ENCODE peak calls at places on chromosomes 5 and 9, in six cellular contexts. C, N, F, E, J and Z are unnamed samples. For H3K27me3, the result is how much of the 10 kb centered on the place peaks cover.

GRCh38 chr5:1002836-1003235 is 5.8 kb upstream of the NKD2 start:
- DNase-seq in F (no peak), N (no peak), J (peak), C (no peak), E (no peak), Z (no peak)

GRCh38 chr9:104748359-104749031 is 1.0 kb downstream of the NIPSNAP3A start:
- DNase-seq in J (no peak), C (no peak), N (peak), F (no peak), E (no peak), Z (peak)

GRCh38 chr5:88680253-88681132 is 202.5 kb downstream of the MEF2C start:
- DNase-seq in J (peak), E (no peak), C (peak), F (peak), N (peak), Z (peak)

GRCh38 chr9:114366334-114367128 is 21.3 kb downstream of the AKNA start:
- DNase-seq in E (peak), C (no peak), N (peak), J (no peak), F (peak), Z (peak)

GRCh38 chr5:146291421-146292074 is 47.1 kb upstream of the POU4F3 start:
- DNase-seq in N (peak), F (no peak), E (no peak), J (no peak), C (no peak), Z (peak)

GRCh38 chr5:88826959-88827585 is 55.9 kb downstream of the MEF2C start:
- DNase-seq in N (peak), E (peak), F (peak), J (peak), C (no peak), Z (peak)

GRCh38 chr9:126436545-126437269 is 110.1 kb downstream of the MVB12B start:
- DNase-seq in F (no peak), E (no peak), J (no peak), N (peak), C (no peak), Z (no peak)

GRCh38 chr5:166211640-166212039 is 2079.8 kb upstream of the WWC1 start:
- DNase-seq in F (no peak), C (no peak), J (no peak), E (no peak), N (no peak), Z (no peak)

GRCh38 chr5:112208699-112209615 is 210.1 kb downstream of the EPB41L4A start:
- DNase-seq in E (no peak), J (no peak), N (no peak), F (no peak), C (no peak), Z (no peak)

GRCh38 chr9:101030022-101030391 is 1.5 kb downstream of the PLPPR1 start:
- DNase-seq in F (no peak), E (no peak), N (no peak), J (no peak), C (no peak), Z (no peak)

GRCh38 chr9:101027246-101027645 is 1.3 kb upstream of the PLPPR1 start:
- DNase-seq in F (no peak), C (no peak), N (no peak), J (no peak), E (no peak), Z (no peak)

GRCh38 chr9:101028346-101029299 is at the start of gene PLPPR1:
- DNase-seq in E (no peak), N (peak), J (no peak), C (peak), F (peak), Z (peak)

GRCh38 chr9:101027733-101028345 is 688 bp upstream of the PLPPR1 start:
- DNase-seq in J (no peak), N (no peak), F (no peak), C (no peak), E (no peak), Z (no peak)

DNA sequence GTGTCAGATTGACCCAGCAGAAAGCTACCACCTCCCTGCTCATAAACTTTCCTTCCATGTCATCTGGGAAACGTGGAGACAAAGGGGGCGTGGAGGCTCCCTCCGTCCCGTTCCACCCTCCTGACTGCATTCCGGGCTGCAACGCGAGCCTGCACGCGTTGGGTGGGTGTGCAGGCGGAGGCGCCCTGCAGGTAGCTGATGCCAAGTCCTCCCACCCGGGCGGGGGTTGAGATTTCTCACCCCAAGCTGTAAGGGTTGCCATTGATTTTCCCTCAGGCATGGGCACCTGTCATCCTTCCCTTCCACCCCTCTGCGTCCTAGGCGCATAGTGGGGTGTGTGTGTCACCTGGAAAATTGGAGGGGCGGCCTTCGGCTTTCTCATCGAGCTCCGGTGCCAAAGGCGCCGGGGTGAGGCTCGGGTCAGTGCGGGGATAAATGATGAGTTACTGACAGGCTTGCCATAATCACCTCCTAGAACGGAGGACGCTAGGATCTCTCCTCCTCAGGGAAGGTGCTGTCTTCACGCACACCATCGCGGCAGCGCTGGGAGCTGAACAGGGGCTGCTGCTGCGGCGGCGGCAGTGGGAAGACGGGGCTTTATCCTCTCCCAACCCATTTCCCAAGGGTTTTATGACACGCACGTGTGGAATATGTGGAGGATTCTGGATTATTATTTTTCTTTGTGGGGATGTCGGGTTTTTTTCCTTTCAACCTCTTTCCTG is 934 bp downstream of the PLPPR1 start:
- DNase-seq in F (no peak), C (no peak), J (no peak), N (no peak), E (no peak), Z (no peak)
- H3K27me3 ChIP-seq in F (under half), C (under half), J (under half), N (under half), E (under half), Z (under half)

GRCh38 chr9:137001857-137002645 is 5.7 kb upstream of the CLIC3 start:
- DNase-seq in J (no peak), N (no peak), E (no peak), C (no peak), F (no peak), Z (no peak)

GRCh38 chr9:136997830-136998234 is 1.5 kb upstream of the CLIC3 start:
- DNase-seq in F (no peak), C (no peak), E (no peak), J (peak), N (peak), Z (peak)

GRCh38 chr9:137002646-137003041 is 6.3 kb upstream of the CLIC3 start:
- DNase-seq in J (no peak), F (no peak), N (no peak), E (no peak), C (no peak), Z (no peak)

GRCh38 chr9:136997355-136997754 is 987 bp upstream of the CLIC3 start:
- DNase-seq in E (no peak), F (no peak), N (no peak), J (no peak), C (no peak), Z (no peak)

DNA sequence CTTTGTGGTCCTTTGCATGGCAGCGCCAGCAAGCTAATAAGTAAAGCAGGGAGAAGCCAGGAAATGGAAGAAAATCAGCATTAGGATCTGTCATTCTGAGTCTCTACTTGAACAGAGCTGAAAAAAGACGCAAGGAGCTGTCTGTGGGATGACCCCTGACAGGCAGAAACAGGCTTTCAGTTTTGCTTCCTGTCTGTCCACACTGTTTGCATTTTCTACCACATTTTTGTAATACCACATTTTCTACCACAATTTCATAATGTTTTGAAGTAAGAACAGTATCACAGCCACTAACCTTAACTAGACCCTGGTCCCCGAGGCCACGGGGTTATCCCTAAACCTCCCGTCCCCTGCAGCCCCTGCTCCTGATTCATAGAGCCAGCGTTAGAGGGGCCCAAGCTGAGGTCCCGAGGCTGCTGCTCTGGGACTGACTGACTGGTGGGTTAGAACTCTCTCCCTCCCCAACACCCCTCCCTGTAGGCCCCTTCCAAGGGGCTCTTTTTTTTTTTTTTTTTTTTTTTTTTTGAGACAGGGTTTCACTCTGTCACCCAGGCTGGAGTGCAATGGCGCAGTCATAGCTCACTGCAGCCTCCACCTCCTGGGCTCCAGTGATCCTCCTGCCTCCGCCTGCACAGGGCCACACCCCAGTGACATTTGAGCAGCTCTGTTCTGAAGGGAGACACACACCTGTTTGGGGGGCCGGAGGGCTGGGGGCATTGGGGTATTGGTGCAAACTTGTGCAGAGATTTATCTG is 4.0 kb upstream of the CLIC3 start:
- DNase-seq in J (peak), N (peak), F (no peak), E (peak), C (no peak), Z (peak)
- H3K27me3 ChIP-seq in J (under half), N (under half), F (under half), E (under half), C (under half), Z (under half)

GRCh38 chr5:181109489-181110013 is 21.4 kb downstream of the OR2V1 start:
- DNase-seq in E (no peak), C (no peak), F (peak), N (no peak), J (no peak), Z (no peak)
- H3K27me3 ChIP-seq in E (under half), C (under half), F (under half), N (under half), J (under half), Z (under half)

GRCh38 chr5:56947052-56947451 is 4.9 kb downstream of the MIER3 start:
- DNase-seq in F (no peak), J (no peak), C (no peak), N (no peak), E (no peak), Z (no peak)

GRCh38 chr5:56951131-56951945 is 585 bp downstream of the MIER3 start:
- DNase-seq in J (peak), E (no peak), F (peak), C (peak), N (peak), Z (peak)

GRCh38 chr5:56950626-56951130 is 1.2 kb downstream of the MIER3 start:
- DNase-seq in N (peak), E (peak), F (peak), J (peak), C (peak), Z (peak)

DNA sequence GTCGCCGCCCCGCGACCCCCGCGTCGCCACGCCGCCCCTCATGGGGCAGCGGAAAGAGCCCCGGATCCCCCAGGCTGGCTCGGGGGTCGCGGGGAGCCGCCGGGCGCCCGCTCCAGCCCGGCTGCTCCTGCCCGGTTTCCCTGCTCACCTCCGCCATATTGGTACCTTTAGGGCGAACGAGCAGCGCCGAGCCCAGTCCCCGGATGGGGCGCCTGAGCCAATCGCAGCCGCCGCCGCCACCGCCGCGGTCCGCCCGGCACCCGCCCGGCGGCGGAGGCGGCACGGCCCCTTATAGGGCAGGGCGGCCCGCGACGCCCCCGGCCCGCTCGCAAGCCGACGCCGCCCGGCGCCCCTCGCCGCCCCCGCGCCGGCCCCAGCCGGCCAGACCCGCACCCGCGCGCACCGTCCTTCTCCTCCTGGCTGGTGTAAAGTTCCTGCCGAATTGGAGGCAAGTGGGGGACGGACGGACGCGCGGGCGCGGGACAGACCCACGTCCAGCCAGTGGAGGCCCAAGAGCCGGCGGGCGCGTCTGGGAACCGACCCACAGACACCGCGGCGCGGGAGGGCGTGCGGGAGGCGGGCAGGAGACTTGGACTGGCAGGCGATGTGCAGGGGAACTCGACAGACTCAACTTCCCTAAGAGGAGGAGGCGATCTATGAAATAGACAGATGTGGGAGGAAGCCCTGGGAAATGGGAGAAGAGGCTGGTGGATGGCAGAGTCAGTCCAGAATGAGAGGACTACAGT is at the start of gene MIER3:
- DNase-seq in N (peak), E (peak), C (peak), J (peak), F (peak), Z (peak)
- H3K27me3 ChIP-seq in N (under half), E (under half), C (under half), J (under half), F (under half), Z (under half)

GRCh38 chr5:135642179-135642505 is 63.4 kb upstream of the CXCL14 start:
- DNase-seq in E (no peak), J (no peak), C (no peak), F (peak), N (no peak), Z (no peak)
- H3K27me3 ChIP-seq in E (under half), J (under half), C (under half), F (under half), N (under half), Z (under half)